ENCODE peak calls at places on chromosomes 5 and 9, in nine cellular contexts. One of them, this sample, is unnamed.

GRCh38 chr5:15366676-15367391 is 133.1 kb upstream of the FBXL7 start:
- DNase-seq in anterior cingulate cortex: no peak
- DNase-seq in astrocyte: peak; percentile 39
- DNase-seq in fibroblast of lung: peak; percentile 48
- DNase-seq in AG10803: peak; percentile 8
- DNase-seq in H7: no peak
- DNase-seq in HT1080: peak; percentile 72
- DNase-seq in H9: no peak
- DNase-seq in activated CD4-positive, alpha-beta T cell treated with anti-CD3 and anti-CD28 coated beads for 36 hours: no peak
- DNase-seq in this sample: no peak

GRCh38 chr9:70411141-70411929 is 3.1 kb downstream of the KLF9 start:
- DNase-seq in anterior cingulate cortex: peak; percentile 33
- DNase-seq in astrocyte: peak; percentile 74
- DNase-seq in fibroblast of lung: peak; percentile 78
- DNase-seq in AG10803: peak; percentile 84
- DNase-seq in H7: no peak
- DNase-seq in HT1080: peak; percentile 69
- DNase-seq in H9: no peak
- DNase-seq in activated CD4-positive, alpha-beta T cell treated with anti-CD3 and anti-CD28 coated beads for 36 hours: peak; percentile 69
- DNase-seq in this sample: peak; percentile 64

GRCh38 chr9:91933556-91934352 is 16.3 kb downstream of the ROR2 start:
- DNase-seq in anterior cingulate cortex: no peak
- DNase-seq in astrocyte: no peak
- DNase-seq in fibroblast of lung: no peak
- DNase-seq in AG10803: no peak
- DNase-seq in H7: no peak
- DNase-seq in HT1080: no peak
- DNase-seq in H9: no peak
- DNase-seq in activated CD4-positive, alpha-beta T cell treated with anti-CD3 and anti-CD28 coated beads for 36 hours: no peak
- DNase-seq in this sample: no peak

GRCh38 chr5:103522586-103522985 is 40.0 kb downstream of the NUDT12 start:
- DNase-seq in anterior cingulate cortex: no peak
- DNase-seq in astrocyte: no peak
- DNase-seq in fibroblast of lung: no peak
- DNase-seq in AG10803: peak; percentile 48
- DNase-seq in H7: no peak
- DNase-seq in HT1080: no peak
- DNase-seq in H9: no peak
- DNase-seq in activated CD4-positive, alpha-beta T cell treated with anti-CD3 and anti-CD28 coated beads for 36 hours: no peak
- DNase-seq in this sample: no peak

GRCh38 chr5:91049112-91049511 is 334.0 kb downstream of the ARRDC3 start:
- DNase-seq in anterior cingulate cortex: no peak
- DNase-seq in astrocyte: no peak
- DNase-seq in fibroblast of lung: no peak
- DNase-seq in AG10803: no peak
- DNase-seq in H7: no peak
- DNase-seq in HT1080: no peak
- DNase-seq in H9: no peak
- DNase-seq in activated CD4-positive, alpha-beta T cell treated with anti-CD3 and anti-CD28 coated beads for 36 hours: no peak
- DNase-seq in this sample: no peak

GRCh38 chr5:138663009-138663408 is 87.8 kb upstream of the HSPA9 start:
- DNase-seq in anterior cingulate cortex: no peak
- DNase-seq in astrocyte: no peak
- DNase-seq in fibroblast of lung: no peak
- DNase-seq in AG10803: no peak
- DNase-seq in H7: no peak
- DNase-seq in HT1080: peak; percentile 27
- DNase-seq in H9: no peak
- DNase-seq in activated CD4-positive, alpha-beta T cell treated with anti-CD3 and anti-CD28 coated beads for 36 hours: peak; percentile 26
- DNase-seq in this sample: no peak

GRCh38 chr9:135083831-135084230 is 3.6 kb upstream of the OLFM1 start:
- DNase-seq in anterior cingulate cortex: no peak
- DNase-seq in astrocyte: no peak
- DNase-seq in fibroblast of lung: no peak
- DNase-seq in AG10803: no peak
- DNase-seq in H7: no peak
- DNase-seq in HT1080: no peak
- DNase-seq in H9: no peak
- DNase-seq in activated CD4-positive, alpha-beta T cell treated with anti-CD3 and anti-CD28 coated beads for 36 hours: no peak
- DNase-seq in this sample: no peak

GRCh38 chr5:31986101-31986500 is 188.0 kb downstream of the GOLPH3 start:
- DNase-seq in anterior cingulate cortex: no peak
- DNase-seq in astrocyte: no peak
- DNase-seq in fibroblast of lung: no peak
- DNase-seq in AG10803: no peak
- DNase-seq in H7: no peak
- DNase-seq in HT1080: no peak
- DNase-seq in H9: no peak
- DNase-seq in activated CD4-positive, alpha-beta T cell treated with anti-CD3 and anti-CD28 coated beads for 36 hours: no peak
- DNase-seq in this sample: no peak

GRCh38 chr5:16992006-16992405 is 55.9 kb upstream of the MYO10 start:
- DNase-seq in anterior cingulate cortex: no peak
- DNase-seq in astrocyte: peak; percentile 91
- DNase-seq in fibroblast of lung: peak; percentile 92
- DNase-seq in AG10803: peak; percentile 62
- DNase-seq in H7: no peak
- DNase-seq in HT1080: peak; percentile 96
- DNase-seq in H9: no peak
- DNase-seq in activated CD4-positive, alpha-beta T cell treated with anti-CD3 and anti-CD28 coated beads for 36 hours: no peak
- DNase-seq in this sample: no peak

GRCh38 chr5:177514541-177514940 is 2.2 kb downstream of the DDX41 start:
- DNase-seq in anterior cingulate cortex: no peak
- DNase-seq in astrocyte: no peak
- DNase-seq in fibroblast of lung: no peak
- DNase-seq in AG10803: no peak
- DNase-seq in H7: no peak
- DNase-seq in HT1080: no peak
- DNase-seq in H9: no peak
- DNase-seq in activated CD4-positive, alpha-beta T cell treated with anti-CD3 and anti-CD28 coated beads for 36 hours: no peak
- DNase-seq in this sample: no peak

GRCh38 chr9:106421772-106422171 is 441.2 kb upstream of the ZNF462 start:
- DNase-seq in anterior cingulate cortex: no peak
- DNase-seq in astrocyte: no peak
- DNase-seq in fibroblast of lung: no peak
- DNase-seq in AG10803: no peak
- DNase-seq in H7: no peak
- DNase-seq in HT1080: peak; percentile 83
- DNase-seq in H9: no peak
- DNase-seq in activated CD4-positive, alpha-beta T cell treated with anti-CD3 and anti-CD28 coated beads for 36 hours: peak; percentile 13
- DNase-seq in this sample: no peak

This sample was measured in hippocampal formation.